ENCODE peak calls at places on chromosomes 16 and 17, in seven cellular contexts. O, V, G, P, L, A and T are unnamed samples.

GRCh38 chr17:39737761-39738567 is at the start of gene GRB7:
- DNase-seq in O (no peak), V (peak), G (peak), P (peak), L (no peak), A (no peak), T (no peak)

GRCh38 chr17:9241371-9241712 is 220.0 kb downstream of the NTN1 start:
- DNase-seq in O (no peak), V (no peak), G (peak), P (no peak), L (no peak), A (no peak), T (peak)

GRCh38 chr16:84093120-84093878 is 23.4 kb downstream of the MBTPS1 start:
- DNase-seq in O (no peak), V (no peak), G (peak), P (no peak), L (no peak), A (no peak), T (no peak)

GRCh38 chr16:74726736-74727135 is 26.1 kb upstream of the MLKL start:
- DNase-seq in O (no peak), V (no peak), G (peak), P (no peak), L (no peak), A (no peak), T (no peak)

GRCh38 chr17:49498037-49498615 is 3.0 kb downstream of the NGFR start:
- DNase-seq in O (no peak), V (no peak), G (no peak), P (no peak), L (no peak), A (no peak), T (no peak)

GRCh38 chr16:71338193-71338592 is 20.3 kb upstream of the CALB2 start:
- DNase-seq in O (no peak), V (peak), G (no peak), P (no peak), L (no peak), A (no peak), T (no peak)

GRCh38 chr17:68592667-68593330 is 8.4 kb downstream of the FAM20A start:
- DNase-seq in O (no peak), V (no peak), G (no peak), P (no peak), L (no peak), A (no peak), T (no peak)

GRCh38 chr16:82801361-82801760 is 174.6 kb downstream of the CDH13 start:
- DNase-seq in O (peak), V (no peak), G (no peak), P (no peak), L (peak), A (no peak), T (peak)

GRCh38 chr17:1124896-1125774 is 54.6 kb downstream of the ABR start:
- DNase-seq in O (peak), V (no peak), G (no peak), P (no peak), L (no peak), A (no peak), T (no peak)

GRCh38 chr17:385195-385835 is 32.7 kb upstream of the RPH3AL start:
- DNase-seq in O (peak), V (no peak), G (peak), P (no peak), L (no peak), A (no peak), T (no peak)

GRCh38 chr16:64858076-64858475 is 263.8 kb downstream of the CDH11 start:
- DNase-seq in O (peak), V (no peak), G (no peak), P (no peak), L (peak), A (no peak), T (peak)

GRCh38 chr17:13940858-13941665 is 128.2 kb upstream of the COX10 start:
- DNase-seq in O (peak), V (peak), G (no peak), P (no peak), L (peak), A (no peak), T (peak)

GRCh38 chr17:41705271-41705991 is 6.7 kb upstream of the GAST start:
- DNase-seq in O (peak), V (no peak), G (no peak), P (no peak), L (no peak), A (no peak), T (peak)

GRCh38 chr17:55458977-55459376 is 37.3 kb upstream of the MMD start:
- DNase-seq in O (peak), V (peak), G (no peak), P (no peak), L (peak), A (no peak), T (peak)

GRCh38 chr17:45828171-45829133 is 16.2 kb upstream of the SPPL2C start:
- DNase-seq in O (no peak), V (no peak), G (no peak), P (no peak), L (peak), A (no peak), T (no peak)

GRCh38 chr16:51161440-51162195 is 10.5 kb upstream of the SALL1 start:
- DNase-seq in O (peak), V (no peak), G (no peak), P (no peak), L (no peak), A (no peak), T (peak)

GRCh38 chr16:4652561-4652960 is 27.9 kb downstream of the MGRN1 start:
- DNase-seq in O (no peak), V (no peak), G (no peak), P (no peak), L (no peak), A (no peak), T (no peak)

GRCh38 chr17:79617304-79617703 is 6.5 kb upstream of the RBFOX3 start:
- DNase-seq in O (no peak), V (no peak), G (no peak), P (no peak), L (no peak), A (no peak), T (no peak)

GRCh38 chr16:81937305-81938038 is 73.8 kb downstream of the SDR42E1 start:
- DNase-seq in O (peak), V (no peak), G (no peak), P (no peak), L (no peak), A (no peak), T (no peak)

GRCh38 chr17:55645361-55645760 is 77.3 kb downstream of the TMEM100 start:
- DNase-seq in O (no peak), V (no peak), G (no peak), P (no peak), L (no peak), A (no peak), T (no peak)

GRCh38 chr17:57855391-57856035 is 5.7 kb upstream of the MRPS23 start:
- DNase-seq in O (no peak), V (no peak), G (no peak), P (no peak), L (no peak), A (no peak), T (no peak)

GRCh38 chr16:13957197-13958078 is 37.5 kb downstream of the ERCC4 start:
- DNase-seq in O (peak), V (peak), G (peak), P (peak), L (peak), A (no peak), T (peak)

GRCh38 chr17:20156196-20157077 is 147.3 kb downstream of the SPECC1 start:
- DNase-seq in O (peak), V (peak), G (peak), P (peak), L (peak), A (no peak), T (peak)

GRCh38 chr16:102060-102855 is 24.2 kb downstream of the MPG start:
- DNase-seq in O (peak), V (no peak), G (no peak), P (no peak), L (no peak), A (no peak), T (peak)

GRCh38 chr17:596763-597644 is 117.6 kb downstream of the VPS53 start:
- DNase-seq in O (peak), V (peak), G (no peak), P (no peak), L (peak), A (no peak), T (peak)

GRCh38 chr16:82414476-82414875 is 212.3 kb upstream of the CDH13 start:
- DNase-seq in O (no peak), V (no peak), G (no peak), P (no peak), L (no peak), A (no peak), T (no peak)

GRCh38 chr17:43034623-43035293 is 9.7 kb downstream of the RND2 start:
- DNase-seq in O (no peak), V (no peak), G (no peak), P (no peak), L (no peak), A (no peak), T (no peak)

GRCh38 chr17:79980246-79981043 is 55.2 kb downstream of the TBC1D16 start:
- DNase-seq in O (no peak), V (no peak), G (no peak), P (no peak), L (no peak), A (no peak), T (no peak)

GRCh38 chr17:15963670-15964110 is 18.8 kb downstream of the ADORA2B start:
- DNase-seq in O (peak), V (peak), G (no peak), P (no peak), L (no peak), A (no peak), T (peak)

GRCh38 chr16:78742501-78743283 is 643.2 kb downstream of the WWOX start:
- DNase-seq in O (peak), V (no peak), G (peak), P (no peak), L (no peak), A (no peak), T (no peak)

GRCh38 chr17:64133546-64134215 is 3.7 kb upstream of the ERN1 start:
- DNase-seq in O (peak), V (peak), G (no peak), P (no peak), L (no peak), A (no peak), T (peak)

GRCh38 chr17:48297825-48298224 is 132.2 kb downstream of the SKAP1 start:
- DNase-seq in O (no peak), V (no peak), G (no peak), P (no peak), L (no peak), A (no peak), T (no peak)

GRCh38 chr17:37551788-37552187 is 57.4 kb downstream of the SYNRG start:
- DNase-seq in O (peak), V (no peak), G (no peak), P (peak), L (no peak), A (no peak), T (no peak)

GRCh38 chr16:27321013-27321960 is 7.5 kb downstream of the IL4R start:
- DNase-seq in O (peak), V (no peak), G (no peak), P (no peak), L (no peak), A (no peak), T (peak)

GRCh38 chr16:82456683-82457082 is 170.1 kb upstream of the CDH13 start:
- DNase-seq in O (peak), V (peak), G (peak), P (peak), L (peak), A (no peak), T (peak)

GRCh38 chr16:54283735-54284318 is 2.8 kb downstream of the IRX3 start:
- DNase-seq in O (no peak), V (no peak), G (no peak), P (no peak), L (no peak), A (no peak), T (no peak)
- H3K4me3 ChIP-seq in O (no peak), V (no peak), G (peak), P (peak), L (peak), A (peak), T (peak)

DNA sequence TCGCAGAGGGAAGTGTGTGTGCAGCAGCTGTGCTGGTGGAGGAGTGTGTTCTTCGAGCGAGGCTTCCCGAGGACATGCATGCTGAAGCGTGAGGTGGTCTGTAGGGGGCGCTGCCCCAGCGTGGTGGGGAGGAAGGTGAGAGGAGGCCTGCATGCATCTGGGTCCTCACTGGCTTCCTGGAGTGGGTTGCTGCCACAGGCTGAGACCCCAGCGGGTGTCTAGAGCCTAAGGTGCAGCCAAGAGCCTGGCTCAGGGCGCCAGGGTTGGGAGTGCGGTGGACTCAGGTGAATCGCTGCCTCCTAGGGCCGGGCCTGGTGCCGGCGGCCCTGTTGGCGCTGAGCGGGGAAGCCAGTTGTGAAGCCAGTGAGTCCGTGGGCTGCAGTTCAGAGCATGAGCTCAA is 7.5 kb upstream of the HSD3B7 start:
- DNase-seq in O (no peak), V (no peak), G (no peak), P (no peak), L (no peak), A (no peak), T (no peak)
- TF ChIP-seq CTCF in O (peak), V (peak), G (no peak), P (no peak), L (peak), A (no peak), T (peak)

DNA sequence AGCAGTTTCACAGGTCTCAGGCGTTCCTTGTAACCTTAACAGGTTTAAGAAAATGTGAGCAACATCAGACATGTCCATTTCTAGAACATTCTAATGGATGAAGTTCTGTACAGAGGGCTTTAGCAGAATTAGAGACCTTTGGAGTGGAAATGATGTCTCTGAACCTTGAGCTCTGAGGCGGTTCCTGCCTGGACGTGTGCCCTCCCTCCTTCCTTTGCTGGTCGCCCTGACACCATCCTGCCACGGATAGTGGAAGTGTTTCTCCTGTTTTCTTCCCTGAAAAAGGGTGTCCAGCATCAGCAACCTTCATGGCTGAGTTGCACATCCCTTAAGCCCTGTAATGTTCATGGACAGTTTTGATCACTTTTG is 11.1 kb downstream of the SPATA33 start:
- DNase-seq in O (no peak), V (no peak), G (no peak), P (no peak), L (no peak), A (no peak), T (no peak)
- H3K4me3 ChIP-seq in O (no peak), V (no peak), G (no peak), P (peak), L (no peak), A (no peak), T (no peak)

GRCh38 chr17:38605852-38606645 is at the start of gene SRCIN1:
- DNase-seq in O (peak), V (no peak), G (peak), P (peak), L (peak), A (no peak), T (no peak)

GRCh38 chr17:38604479-38605229 is 1.1 kb downstream of the SRCIN1 start:
- DNase-seq in O (no peak), V (no peak), G (no peak), P (no peak), L (no peak), A (no peak), T (no peak)

GRCh38 chr17:38605230-38605851 is 411 bp downstream of the SRCIN1 start:
- DNase-seq in O (no peak), V (no peak), G (no peak), P (no peak), L (no peak), A (no peak), T (no peak)

GRCh38 chr17:38608648-38609047 is 2.9 kb upstream of the SRCIN1 start:
- DNase-seq in O (no peak), V (no peak), G (peak), P (peak), L (no peak), A (no peak), T (no peak)

GRCh38 chr17:38606646-38607611 is 1.2 kb upstream of the SRCIN1 start:
- DNase-seq in O (no peak), V (no peak), G (no peak), P (peak), L (no peak), A (no peak), T (no peak)
- TF ChIP-seq CTCF in O (no peak), V (no peak), G (peak), P (no peak), L (no peak), A (no peak), T (no peak)